ENCODE peak calls at places on chromosomes 16 and 17, in six cellular contexts. L is AG04450, S is fibroblast of lung, O is heart right ventricle, Y is prostate gland, I is HCT116. C is an unnamed sample.

GRCh38 chr16:68590201-68590994 is 51.3 kb downstream of the ZFP90 start:
- DNase-seq in L (no peak), S (peak; percentile 46), O (no peak), Y (peak; percentile 63), I (peak; percentile 54), C (peak; percentile 71)

GRCh38 chr16:31050280-31051030 is 17.1 kb downstream of the STX4 start:
- DNase-seq in L (no peak), S (peak; percentile 14), O (no peak), Y (no peak), I (no peak), C (no peak)

GRCh38 chr17:8290043-8290442 is 1.6 kb downstream of the RANGRF start:
- DNase-seq in L (no peak), S (no peak), O (no peak), Y (no peak), I (no peak), C (no peak)

GRCh38 chr16:80883159-80883642 is 78.8 kb upstream of the CDYL2 start:
- DNase-seq in L (no peak), S (no peak), O (no peak), Y (peak; percentile 74), I (no peak), C (no peak)

GRCh38 chr17:8393470-8394231 is 4.0 kb downstream of the RNF222 start:
- DNase-seq in L (no peak), S (no peak), O (no peak), Y (no peak), I (no peak), C (peak; percentile 14)

GRCh38 chr16:54901606-54902005 is 29.1 kb upstream of the IRX5 start:
- DNase-seq in L (no peak), S (no peak), O (no peak), Y (no peak), I (no peak), C (no peak)

GRCh38 chr16:19909750-19910322 is 25.2 kb upstream of the GPRC5B start:
- DNase-seq in L (no peak), S (no peak), O (no peak), Y (no peak), I (no peak), C (no peak)

GRCh38 chr16:83215417-83216001 is 588.7 kb downstream of the CDH13 start:
- DNase-seq in L (peak; percentile 1), S (peak; percentile 58), O (no peak), Y (no peak), I (peak; percentile 21), C (peak; percentile 44)

GRCh38 chr17:35081638-35082037 is 18.1 kb upstream of the RFFL start:
- DNase-seq in L (no peak), S (no peak), O (no peak), Y (no peak), I (no peak), C (no peak)

GRCh38 chr17:67435122-67435521 is 58.0 kb downstream of the PITPNC1 start:
- DNase-seq in L (no peak), S (no peak), O (no peak), Y (no peak), I (no peak), C (no peak)

GRCh38 chr16:89593841-89594240 is 18.3 kb downstream of the CPNE7 start:
- DNase-seq in L (no peak), S (no peak), O (no peak), Y (no peak), I (no peak), C (no peak)

GRCh38 chr17:76935331-76935730 is 67.1 kb downstream of the MGAT5B start:
- DNase-seq in L (no peak), S (peak; percentile 44), O (no peak), Y (no peak), I (no peak), C (no peak)

GRCh38 chr17:52120465-52120864 is 38.0 kb downstream of the CA10 start:
- DNase-seq in L (no peak), S (no peak), O (no peak), Y (no peak), I (no peak), C (no peak)

GRCh38 chr16:28298511-28298878 is 6.2 kb downstream of the SBK1 start:
- DNase-seq in L (no peak), S (no peak), O (no peak), Y (no peak), I (no peak), C (no peak)

GRCh38 chr17:951388-952132 is 28.0 kb downstream of the NXN start:
- DNase-seq in L (peak; percentile 73), S (peak; percentile 76), O (no peak), Y (peak; percentile 50), I (no peak), C (peak; percentile 56)

GRCh38 chr17:4420692-4421131 is 13.0 kb upstream of the SPNS3 start:
- DNase-seq in L (peak; percentile 36), S (peak; percentile 81), O (peak; percentile 70), Y (peak; percentile 50), I (peak; percentile 71), C (no peak)

GRCh38 chr17:33142703-33143299 is 150.3 kb downstream of the ASIC2 start:
- DNase-seq in L (no peak), S (peak; percentile 28), O (peak; percentile 10), Y (no peak), I (no peak), C (no peak)

GRCh38 chr17:50186661-50187402 is 14.6 kb downstream of the COL1A1 start:
- DNase-seq in L (no peak), S (peak; percentile 58), O (no peak), Y (no peak), I (no peak), C (peak; percentile 47)

GRCh38 chr17:7284911-7285310 is 3.4 kb downstream of the SLC2A4 start:
- DNase-seq in L (no peak), S (no peak), O (no peak), Y (no peak), I (no peak), C (no peak)

GRCh38 chr17:82794781-82795505 is 43.1 kb downstream of the TBCD start:
- DNase-seq in L (no peak), S (no peak), O (peak; percentile 49), Y (no peak), I (no peak), C (no peak)

DNA sequence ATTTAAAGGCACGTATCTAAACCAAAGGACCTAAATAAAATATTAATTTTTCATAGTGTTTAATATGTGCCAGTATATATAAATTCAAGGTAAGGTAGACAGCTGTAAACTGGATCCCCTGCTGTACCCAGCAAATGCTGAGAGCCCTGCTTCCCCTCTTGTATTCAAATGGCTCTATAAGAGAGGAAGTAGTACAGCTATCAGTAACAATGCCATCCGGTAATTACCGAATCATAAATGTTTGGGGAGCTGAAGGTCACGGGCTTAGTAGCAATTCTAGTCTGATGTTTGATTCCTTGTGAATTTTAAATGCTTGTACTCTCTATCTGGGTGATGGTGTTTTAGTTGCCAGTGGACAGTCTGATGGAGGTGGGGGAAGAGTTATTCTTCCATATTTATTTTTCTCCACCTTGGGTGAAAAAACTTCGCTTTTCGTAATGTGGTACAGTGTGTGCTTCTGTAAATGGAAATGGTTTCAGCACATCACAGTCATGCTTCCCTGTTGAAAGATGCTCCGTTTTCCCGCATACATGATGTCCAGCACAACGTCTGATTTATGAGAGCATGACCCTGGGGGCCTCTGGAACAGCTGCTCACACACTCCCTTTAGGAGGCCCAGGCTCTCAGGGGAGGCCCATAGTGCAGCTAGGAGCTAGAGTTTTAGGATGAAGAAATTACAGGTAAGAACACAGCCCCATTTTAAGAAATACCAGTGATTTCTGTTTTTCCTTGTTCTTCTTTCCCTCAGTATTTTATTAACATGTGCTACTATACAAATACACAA is 423.9 kb downstream of the WWOX start:
- DNase-seq in L (no peak), S (no peak), O (no peak), Y (no peak), I (no peak), C (no peak)
- H3K27ac ChIP-seq in L (no peak overlapping the region), S (no peak overlapping the region), O (no peak overlapping the region), Y (no peak overlapping the region), I (no peak overlapping the region), C (no peak overlapping the region)

GRCh38 chr16:86672215-86672863 is 94.0 kb downstream of the FOXL1 start:
- DNase-seq in L (no peak), S (no peak), O (no peak), Y (no peak), I (no peak), C (no peak)

GRCh38 chr16:86669937-86670772 is 91.8 kb downstream of the FOXL1 start:
- DNase-seq in L (peak; percentile 58), S (peak; percentile 79), O (no peak), Y (no peak), I (no peak), C (peak; percentile 86)

GRCh38 chr16:86671486-86672214 is 93.3 kb downstream of the FOXL1 start:
- DNase-seq in L (no peak), S (peak; percentile 44), O (no peak), Y (no peak), I (no peak), C (no peak)

GRCh38 chr16:86669285-86669805 is 91.0 kb downstream of the FOXL1 start:
- DNase-seq in L (no peak), S (no peak), O (no peak), Y (no peak), I (no peak), C (no peak)

DNA sequence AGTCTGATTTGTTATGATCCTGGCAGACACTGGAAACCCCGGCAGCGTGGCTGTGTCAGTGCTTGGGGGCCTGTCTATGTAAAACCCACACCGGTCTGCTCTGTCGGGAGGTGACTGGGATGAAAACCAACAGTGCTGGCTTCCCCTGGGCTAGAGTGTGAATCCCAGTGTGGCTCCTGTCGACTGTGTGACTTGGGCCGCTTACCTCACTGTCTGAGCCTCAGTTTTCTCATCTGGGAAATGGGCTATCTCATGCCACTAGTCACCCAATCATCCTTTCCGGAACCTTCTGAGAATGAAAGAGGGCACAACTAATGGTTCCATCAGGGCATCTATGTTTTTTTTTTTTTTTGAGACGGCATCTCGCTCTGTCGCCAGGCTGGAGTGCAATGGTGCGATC is 92.5 kb downstream of the FOXL1 start:
- DNase-seq in L (no peak), S (no peak), O (no peak), Y (no peak), I (no peak), C (no peak)
- H3K27me3 ChIP-seq in L (no peaks in the 10 kb centered on the region), S (no peaks in the 10 kb centered on the region), O (peaks cover 5% of the 10 kb centered on the region), Y (no peaks in the 10 kb centered on the region), I (no peaks in the 10 kb centered on the region), C (no peaks in the 10 kb centered on the region)

DNA sequence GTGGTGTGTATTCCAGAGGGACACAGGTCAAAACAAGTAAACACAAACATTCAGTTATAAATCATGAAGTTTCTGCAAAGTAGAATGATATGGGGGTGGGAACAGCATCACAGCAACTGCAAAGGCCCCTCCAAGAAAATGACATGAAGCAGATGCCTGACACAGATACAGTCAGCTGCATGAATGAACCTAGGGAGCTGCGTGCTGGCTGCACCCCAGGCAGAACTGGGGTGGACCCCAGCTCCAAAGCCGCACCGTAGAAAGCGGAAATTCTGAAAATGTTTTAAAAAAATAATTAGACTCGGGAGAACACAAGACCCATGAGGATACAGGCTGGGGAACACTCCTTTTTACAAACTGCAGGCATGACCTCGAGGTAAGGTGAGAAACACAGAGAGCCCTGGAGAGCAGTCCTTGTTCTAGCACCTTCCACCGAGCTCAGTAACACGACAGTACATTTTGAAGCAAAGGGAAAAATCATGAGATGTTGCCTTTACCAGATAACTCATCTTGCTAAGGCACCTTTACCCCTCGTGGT is 323.8 kb downstream of the SOX9 start:
- DNase-seq in L (no peak), S (no peak), O (no peak), Y (no peak), I (no peak), C (no peak)
- H3K27ac ChIP-seq in L (no peak overlapping the region), S (no peak overlapping the region), O (no peak overlapping the region), Y (no peak overlapping the region), I (no peak overlapping the region), C (no peak overlapping the region)

DNA sequence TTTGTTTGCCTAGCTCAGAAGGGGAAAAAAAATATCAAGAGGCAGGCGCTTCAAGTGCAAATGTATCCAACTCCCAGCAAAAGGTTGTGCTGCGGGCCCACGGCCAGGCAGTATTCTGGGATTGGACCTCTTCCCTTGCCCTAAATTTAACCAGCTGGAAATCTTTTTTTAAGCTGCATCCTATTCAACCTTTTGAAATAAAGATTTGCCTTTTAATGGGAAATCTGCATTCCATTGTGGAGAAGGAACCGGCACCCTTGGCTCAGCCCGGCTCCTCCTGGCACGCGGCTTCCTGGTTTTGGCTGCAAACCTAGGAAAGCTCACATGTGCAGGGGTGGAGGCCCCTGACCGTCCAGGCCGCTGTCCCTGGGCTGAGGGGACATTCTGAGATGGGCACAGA is 38.8 kb upstream of the ENPP7 start:
- DNase-seq in L (no peak), S (no peak), O (peak; percentile 21), Y (peak; percentile 40), I (no peak), C (peak; percentile 50)
- H3K27me3 ChIP-seq in L (peaks cover 26% of the 10 kb centered on the region), S (no peaks in the 10 kb centered on the region), O (no peaks in the 10 kb centered on the region), Y (no peaks in the 10 kb centered on the region), I (peaks cover 6% of the 10 kb centered on the region), C (no peaks in the 10 kb centered on the region)

C was measured in right cardiac atrium.